ENCODE peak calls at places on chromosomes 7 and 10, in nine cellular contexts. One of them, this sample, is unnamed.

GRCh38 chr7:98740643-98741042 is 123.6 kb downstream of the NPTX2 start:
- DNase-seq in erythroblast: no peak
- DNase-seq in GM20000: no peak
- DNase-seq in stimulated activated CD8-positive, alpha-beta memory T cell treated with anti-CD3 and anti-CD28 coated beads, Interleukin-4, amount 100 ng/mL, for 48 hours: no peak
- DNase-seq in endothelial cell: no peak
- DNase-seq in GM03348: no peak
- DNase-seq in nephron progenitor cell: no peak
- DNase-seq in Kasumi-1: no peak
- DNase-seq in mucosa of gallbladder: no peak
- DNase-seq in this sample: no peak

GRCh38 chr10:77463499-77463898 is 174.1 kb downstream of the KCNMA1 start:
- DNase-seq in erythroblast: no peak
- DNase-seq in GM20000: no peak
- DNase-seq in stimulated activated CD8-positive, alpha-beta memory T cell treated with anti-CD3 and anti-CD28 coated beads, Interleukin-4, amount 100 ng/mL, for 48 hours: no peak
- DNase-seq in endothelial cell: no peak
- DNase-seq in GM03348: no peak
- DNase-seq in nephron progenitor cell: no peak
- DNase-seq in Kasumi-1: no peak
- DNase-seq in mucosa of gallbladder: no peak
- DNase-seq in this sample: no peak

GRCh38 chr7:35624299-35625186 is 70.4 kb downstream of the HERPUD2 start:
- DNase-seq in erythroblast: peak; percentile 40
- DNase-seq in GM20000: peak; percentile 59
- DNase-seq in stimulated activated CD8-positive, alpha-beta memory T cell treated with anti-CD3 and anti-CD28 coated beads, Interleukin-4, amount 100 ng/mL, for 48 hours: peak; percentile 57
- DNase-seq in endothelial cell: peak; percentile 63
- DNase-seq in GM03348: peak; percentile 63
- DNase-seq in nephron progenitor cell: peak; percentile 59
- DNase-seq in Kasumi-1: peak; percentile 80
- DNase-seq in mucosa of gallbladder: no peak
- DNase-seq in this sample: peak; percentile 50

GRCh38 chr7:149415391-149416068 is 45.3 kb downstream of the ZNF777 start:
- DNase-seq in erythroblast: peak; percentile 52
- DNase-seq in GM20000: no peak
- DNase-seq in stimulated activated CD8-positive, alpha-beta memory T cell treated with anti-CD3 and anti-CD28 coated beads, Interleukin-4, amount 100 ng/mL, for 48 hours: no peak
- DNase-seq in endothelial cell: no peak
- DNase-seq in GM03348: no peak
- DNase-seq in nephron progenitor cell: no peak
- DNase-seq in Kasumi-1: no peak
- DNase-seq in mucosa of gallbladder: no peak
- DNase-seq in this sample: no peak

GRCh38 chr7:7565018-7565680 is 1.5 kb upstream of the MIOS start:
- DNase-seq in erythroblast: no peak
- DNase-seq in GM20000: no peak
- DNase-seq in stimulated activated CD8-positive, alpha-beta memory T cell treated with anti-CD3 and anti-CD28 coated beads, Interleukin-4, amount 100 ng/mL, for 48 hours: peak; percentile 62
- DNase-seq in endothelial cell: no peak
- DNase-seq in GM03348: no peak
- DNase-seq in nephron progenitor cell: no peak
- DNase-seq in Kasumi-1: no peak
- DNase-seq in mucosa of gallbladder: no peak
- DNase-seq in this sample: peak; percentile 50

GRCh38 chr7:27162930-27163775 is 2.2 kb downstream of the HOXA9 start:
- DNase-seq in erythroblast: no peak
- DNase-seq in GM20000: no peak
- DNase-seq in stimulated activated CD8-positive, alpha-beta memory T cell treated with anti-CD3 and anti-CD28 coated beads, Interleukin-4, amount 100 ng/mL, for 48 hours: no peak
- DNase-seq in endothelial cell: no peak
- DNase-seq in GM03348: no peak
- DNase-seq in nephron progenitor cell: no peak
- DNase-seq in Kasumi-1: no peak
- DNase-seq in mucosa of gallbladder: no peak
- DNase-seq in this sample: no peak

GRCh38 chr10:52729259-52730104 is 43.1 kb downstream of the MBL2 start:
- DNase-seq in erythroblast: peak; percentile 21
- DNase-seq in GM20000: peak; percentile 36
- DNase-seq in stimulated activated CD8-positive, alpha-beta memory T cell treated with anti-CD3 and anti-CD28 coated beads, Interleukin-4, amount 100 ng/mL, for 48 hours: no peak
- DNase-seq in endothelial cell: no peak
- DNase-seq in GM03348: peak; percentile 67
- DNase-seq in nephron progenitor cell: no peak
- DNase-seq in Kasumi-1: peak; percentile 75
- DNase-seq in mucosa of gallbladder: no peak
- DNase-seq in this sample: no peak

GRCh38 chr7:136086712-136087111 is 109.6 kb upstream of the MTPN start:
- DNase-seq in erythroblast: no peak
- DNase-seq in GM20000: peak; percentile 15
- DNase-seq in stimulated activated CD8-positive, alpha-beta memory T cell treated with anti-CD3 and anti-CD28 coated beads, Interleukin-4, amount 100 ng/mL, for 48 hours: no peak
- DNase-seq in endothelial cell: no peak
- DNase-seq in GM03348: peak; percentile 94
- DNase-seq in nephron progenitor cell: no peak
- DNase-seq in Kasumi-1: no peak
- DNase-seq in mucosa of gallbladder: peak; percentile 72
- DNase-seq in this sample: no peak

GRCh38 chr10:36057731-36058130 is 415.6 kb upstream of the FZD8 start:
- DNase-seq in erythroblast: no peak
- DNase-seq in GM20000: no peak
- DNase-seq in stimulated activated CD8-positive, alpha-beta memory T cell treated with anti-CD3 and anti-CD28 coated beads, Interleukin-4, amount 100 ng/mL, for 48 hours: no peak
- DNase-seq in endothelial cell: no peak
- DNase-seq in GM03348: no peak
- DNase-seq in nephron progenitor cell: no peak
- DNase-seq in Kasumi-1: no peak
- DNase-seq in mucosa of gallbladder: no peak
- DNase-seq in this sample: no peak

GRCh38 chr7:4185736-4186512 is 496.2 kb upstream of the FOXK1 start:
- DNase-seq in erythroblast: no peak
- DNase-seq in GM20000: no peak
- DNase-seq in stimulated activated CD8-positive, alpha-beta memory T cell treated with anti-CD3 and anti-CD28 coated beads, Interleukin-4, amount 100 ng/mL, for 48 hours: no peak
- DNase-seq in endothelial cell: no peak
- DNase-seq in GM03348: no peak
- DNase-seq in nephron progenitor cell: no peak
- DNase-seq in Kasumi-1: no peak
- DNase-seq in mucosa of gallbladder: no peak
- DNase-seq in this sample: no peak

GRCh38 chr10:85795460-85795859 is 571.1 kb downstream of the GRID1 start:
- DNase-seq in erythroblast: no peak
- DNase-seq in GM20000: no peak
- DNase-seq in stimulated activated CD8-positive, alpha-beta memory T cell treated with anti-CD3 and anti-CD28 coated beads, Interleukin-4, amount 100 ng/mL, for 48 hours: no peak
- DNase-seq in endothelial cell: no peak
- DNase-seq in GM03348: no peak
- DNase-seq in nephron progenitor cell: no peak
- DNase-seq in Kasumi-1: no peak
- DNase-seq in mucosa of gallbladder: no peak
- DNase-seq in this sample: no peak

GRCh38 chr7:98211221-98211675 is at the start of gene BHLHA15:
- DNase-seq in erythroblast: no peak
- DNase-seq in GM20000: peak; percentile 85
- DNase-seq in stimulated activated CD8-positive, alpha-beta memory T cell treated with anti-CD3 and anti-CD28 coated beads, Interleukin-4, amount 100 ng/mL, for 48 hours: peak; percentile 54
- DNase-seq in endothelial cell: peak; percentile 41
- DNase-seq in GM03348: peak; percentile 73
- DNase-seq in nephron progenitor cell: peak; percentile 71
- DNase-seq in Kasumi-1: no peak
- DNase-seq in mucosa of gallbladder: no peak
- DNase-seq in this sample: peak; percentile 73